ENCODE peak calls at places on chromosomes 3 and 15, in four cellular contexts. A is A549, I is body of pancreas, X is tibial nerve. K is an unnamed sample.

GRCh38 chr15:36271048-36271447 is 308.4 kb upstream of the CDIN1 start:
- DNase-seq in I (no peak), X (no peak), A (no peak), K (no peak)

GRCh38 chr3:29195055-29195454 is 85.8 kb upstream of the RBMS3 start:
- DNase-seq in X (no peak), A (no peak), I (no peak), K (no peak)

GRCh38 chr3:69219101-69219708 is 96.8 kb upstream of the LMOD3 start:
- DNase-seq in X (no peak), A (no peak), I (no peak), K (no peak)

GRCh38 chr15:66362776-66363175 is 6.3 kb upstream of the TIPIN start:
- DNase-seq in A (no peak), I (no peak), X (no peak), K (no peak)

GRCh38 chr3:123143669-123144411 is 57.9 kb upstream of the SEC22A start:
- DNase-seq in I (peak), X (no peak), A (no peak), K (no peak)

GRCh38 chr3:106161236-106161635 is 292.4 kb upstream of the CBLB start:
- DNase-seq in I (no peak), X (no peak), A (no peak), K (no peak)

GRCh38 chr3:175411405-175411804 is 552.3 kb downstream of the NAALADL2 start:
- DNase-seq in I (no peak), X (no peak), A (no peak), K (no peak)

GRCh38 chr3:142709207-142709606 is 14.6 kb upstream of the TRPC1 start:
- DNase-seq in X (no peak), I (no peak), A (no peak), K (no peak)

GRCh38 chr3:37396731-37397130 is 222.3 kb upstream of the LRRFIP2 start:
- DNase-seq in I (no peak), X (no peak), A (no peak), K (no peak)

DNA sequence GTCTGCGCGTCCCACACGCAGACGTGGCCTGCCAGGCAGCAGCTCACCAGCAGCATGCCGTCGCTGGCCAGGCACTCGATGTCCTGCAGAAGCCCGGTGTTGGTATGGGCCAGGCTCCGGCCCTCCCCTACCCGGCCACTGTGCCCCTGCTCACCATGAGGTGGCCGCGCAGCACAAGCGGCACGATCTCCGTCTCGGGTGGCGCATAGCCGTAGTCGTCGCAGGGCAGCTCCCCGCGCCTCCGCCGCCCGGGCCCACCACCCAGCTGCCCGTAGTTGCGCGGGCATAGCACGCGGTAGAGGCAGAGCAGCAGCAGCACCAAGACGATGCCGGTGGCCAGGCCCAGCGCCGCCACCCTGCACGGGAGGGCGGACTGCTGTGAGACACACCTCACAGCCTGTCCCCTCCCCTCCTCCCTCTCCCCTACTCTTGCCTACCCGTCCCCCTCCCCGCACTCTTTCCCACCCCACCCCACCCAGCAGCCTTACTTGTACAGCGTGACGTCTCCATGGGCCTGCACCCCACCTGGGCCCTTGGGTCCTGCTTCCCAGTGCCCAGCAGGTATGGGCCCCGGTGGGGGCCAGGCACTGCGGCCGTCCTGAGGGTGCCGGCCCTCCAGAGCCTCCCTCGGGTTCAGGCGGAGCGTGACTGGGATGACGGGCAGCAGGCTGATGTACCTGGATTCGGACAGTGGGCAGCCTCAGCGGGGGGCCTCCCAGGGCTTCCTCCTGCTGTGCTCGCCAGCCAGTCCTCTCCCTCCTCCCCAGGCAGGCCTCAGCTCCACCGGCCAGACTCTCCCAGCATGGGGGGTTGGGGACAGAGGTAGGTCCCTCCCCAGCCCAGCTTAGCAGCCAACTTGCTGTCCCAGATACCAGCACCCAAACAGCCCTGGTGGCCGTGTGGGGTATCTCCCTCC is 37.6 kb downstream of the PTPN23 start:
- DNase-seq in X (no peak), A (peak), I (no peak), K (peak)
- TF ChIP-seq POLR2A in X (no peak), A (no peak), I (no peak), K (no peak)

GRCh38 chr3:182981038-182981380 is 671 bp upstream of the DCUN1D1 start:
- DNase-seq in I (peak), X (no peak), A (no peak), K (no peak)

GRCh38 chr3:182978387-182978786 is 2.0 kb downstream of the DCUN1D1 start:
- DNase-seq in A (no peak), X (no peak), I (no peak), K (no peak)

GRCh38 chr3:182979719-182980191 is 583 bp downstream of the DCUN1D1 start:
- DNase-seq in X (no peak), I (peak), A (peak), K (no peak)

GRCh38 chr3:182979103-182979697 is 1.1 kb downstream of the DCUN1D1 start:
- DNase-seq in X (no peak), I (no peak), A (no peak), K (no peak)

GRCh38 chr3:182980204-182981037 is at the start of gene DCUN1D1:
- DNase-seq in I (peak), X (peak), A (peak), K (peak)
- TF ChIP-seq POLR2A in I (peak), X (peak), A (peak), K (no peak)

GRCh38 chr3:50156991-50157493 is 1.9 kb downstream of the SEMA3F start:
- DNase-seq in X (no peak), I (no peak), A (peak), K (no peak)
- TF ChIP-seq POLR2A in X (no peak), I (no peak), A (no peak), K (no peak)

GRCh38 chr15:79923068-79923514 is 26.3 kb upstream of the MTHFS start:
- DNase-seq in A (peak), X (no peak), I (peak), K (peak)
- TF ChIP-seq POLR2A in A (peak), X (no peak), I (no peak), K (no peak)